ENCODE peak calls at places on chromosomes 6 and 20, in ten cellular contexts. Q is tibial artery; U is CD8-positive, alpha-beta memory T cell; N is uterus; Y is upper lobe of right lung; A is heart left ventricle; E is tibial nerve; C is prostate gland; L is mammary epithelial cell; F is IMR-90. S is an unnamed sample. For H3K4me1, the result is how much of the 10 kb centered on the place peaks cover.

GRCh38 chr20:46900068-46900467 is 5.4 kb downstream of the EYA2 start:
- DNase-seq in Q (no peak), U (no peak), N (no peak), Y (no peak), A (no peak), E (no peak), C (no peak), L (no peak), F (no peak), S (no peak)

GRCh38 chr6:109362102-109362884 is 20.0 kb downstream of the CD164 start:
- DNase-seq in Q (no peak), U (no peak), N (no peak), Y (no peak), A (no peak), E (no peak), C (no peak), L (no peak), F (no peak), S (no peak)

GRCh38 chr6:55250400-55250799 is 76.1 kb downstream of the HCRTR2 start:
- DNase-seq in Q (no peak), U (no peak), N (no peak), Y (no peak), A (no peak), E (no peak), C (no peak), L (no peak), F (no peak), S (no peak)

GRCh38 chr6:37983720-37984501 is 164.4 kb downstream of the ZFAND3 start:
- DNase-seq in Q (no peak), U (no peak), N (no peak), Y (no peak), A (no peak), E (no peak), C (no peak), L (no peak), F (no peak), S (peak)

GRCh38 chr6:68778356-68779020 is 143.4 kb downstream of the ADGRB3 start:
- DNase-seq in Q (no peak), U (no peak), N (no peak), Y (no peak), A (peak), E (no peak), C (no peak), L (no peak), F (peak), S (peak)

GRCh38 chr6:146433881-146434741 is 109.5 kb upstream of the RAB32 start:
- DNase-seq in Q (peak), U (no peak), N (no peak), Y (peak), A (no peak), E (no peak), C (no peak), L (peak), F (no peak), S (no peak)

GRCh38 chr20:63495771-63496403 is 3.0 kb downstream of the EEF1A2 start:
- DNase-seq in Q (peak), U (peak), N (peak), Y (peak), A (peak), E (peak), C (peak), L (peak), F (peak), S (peak)

GRCh38 chr20:56504373-56505005 is 20.1 kb upstream of the FAM209A start:
- DNase-seq in Q (no peak), U (no peak), N (no peak), Y (no peak), A (no peak), E (no peak), C (no peak), L (no peak), F (no peak), S (no peak)

GRCh38 chr6:111813247-111814162 is 59.7 kb downstream of the FYN start:
- DNase-seq in Q (no peak), U (no peak), N (no peak), Y (no peak), A (no peak), E (no peak), C (no peak), L (peak), F (peak), S (no peak)

GRCh38 chr20:37179671-37180524 is 550 bp upstream of the MROH8 start:
- DNase-seq in Q (no peak), U (no peak), N (no peak), Y (no peak), A (no peak), E (no peak), C (no peak), L (peak), F (peak), S (peak)

GRCh38 chr6:170128811-170129681 is 161.8 kb downstream of the DLL1 start:
- DNase-seq in Q (peak), U (peak), N (no peak), Y (peak), A (no peak), E (no peak), C (no peak), L (no peak), F (no peak), S (no peak)

GRCh38 chr6:39530201-39530759 is 194.9 kb downstream of the KIF6 start:
- DNase-seq in Q (no peak), U (no peak), N (peak), Y (no peak), A (no peak), E (peak), C (no peak), L (no peak), F (no peak), S (no peak)

DNA sequence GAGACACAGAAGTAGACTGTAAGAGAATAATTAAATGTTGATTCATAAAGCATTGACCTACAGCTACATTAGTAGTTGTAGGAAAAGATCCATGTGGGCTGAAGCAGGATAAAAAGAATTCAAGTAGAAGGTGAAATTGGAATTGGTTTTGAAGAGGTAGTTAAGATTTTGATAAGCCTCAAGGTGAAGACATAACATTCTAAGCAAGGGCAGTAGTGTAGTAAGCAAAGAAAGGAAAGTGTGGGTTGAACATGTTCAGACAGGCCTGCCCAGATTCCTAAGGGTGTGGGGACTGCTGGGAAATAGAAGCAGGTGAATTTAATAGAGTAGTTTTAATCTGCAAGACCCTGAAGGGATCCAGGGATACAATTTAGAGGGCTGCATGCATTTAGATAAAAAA is 19.0 kb downstream of the TAB2 start:
- DNase-seq in Q (no peak), U (no peak), N (no peak), Y (no peak), A (no peak), E (no peak), C (no peak), L (peak), F (no peak), S (no peak)
- H3K4me1 ChIP-seq in Q (under half), U (half or more), N (under half), Y (half or more), A (half or more), E (half or more), C (under half), L (under half), F (under half), S (under half)

DNA sequence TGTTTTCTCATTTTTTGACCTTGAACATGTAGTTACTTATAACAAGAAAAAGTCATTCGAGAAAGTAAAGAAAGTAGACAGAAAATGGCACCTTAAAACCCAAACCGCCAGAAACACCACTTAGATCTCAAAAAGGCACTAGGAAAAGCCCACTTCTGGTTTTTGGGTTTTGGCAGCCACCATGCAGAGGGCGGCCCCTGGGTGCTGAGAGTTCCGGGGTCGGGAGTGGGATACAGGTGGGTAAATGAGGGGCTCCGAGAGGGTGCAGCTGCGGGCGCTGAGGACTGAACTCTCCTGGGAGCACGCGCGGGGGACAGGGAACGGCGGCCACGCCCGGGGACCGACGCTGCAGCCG is 49.2 kb downstream of the TMEM242 start:
- DNase-seq in Q (no peak), U (no peak), N (no peak), Y (no peak), A (no peak), E (no peak), C (no peak), L (no peak), F (no peak), S (no peak)
- H3K27ac ChIP-seq in Q (peak), U (peak), N (peak), Y (peak), A (peak), E (peak), C (peak), L (no peak), F (no peak), S (peak)

GRCh38 chr6:41577865-41578713 is 31.9 kb downstream of the FOXP4 start:
- DNase-seq in Q (no peak), U (no peak), N (no peak), Y (peak), A (no peak), E (no peak), C (peak), L (peak), F (peak), S (peak)
- H3K4me3 ChIP-seq in Q (no peak), U (no peak), N (no peak), Y (no peak), A (no peak), E (no peak), C (no peak), L (no peak), F (peak), S (no peak)

DNA sequence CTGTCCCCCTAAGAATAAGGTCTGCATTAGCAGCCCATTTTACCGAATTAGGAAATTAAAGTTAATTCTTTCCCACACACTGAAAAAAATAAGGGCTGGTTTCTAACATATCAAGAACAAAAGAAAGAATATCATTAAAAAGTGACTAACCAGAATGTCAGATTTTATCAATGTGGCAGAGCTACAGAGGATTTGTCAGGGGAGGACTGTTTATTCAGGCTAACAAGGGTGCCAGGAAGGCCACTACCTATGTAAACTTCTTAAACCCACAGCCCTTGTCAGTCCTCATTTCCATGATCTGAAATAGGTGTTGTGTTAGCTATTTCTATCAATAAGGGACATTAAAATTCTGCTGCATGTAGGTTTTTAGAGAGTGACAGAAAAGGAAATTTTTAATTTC is 76.4 kb downstream of the BACH2 start:
- DNase-seq in Q (no peak), U (no peak), N (no peak), Y (no peak), A (no peak), E (no peak), C (no peak), L (no peak), F (no peak), S (no peak)
- H3K4me1 ChIP-seq in Q (under half), U (half or more), N (under half), Y (under half), A (under half), E (half or more), C (under half), L (under half), F (under half), S (under half)

GRCh38 chr20:31758521-31758920 is 19.4 kb downstream of the TPX2 start:
- DNase-seq in Q (no peak), U (no peak), N (no peak), Y (no peak), A (no peak), E (no peak), C (no peak), L (no peak), F (peak), S (no peak)
- H3K27ac ChIP-seq in Q (no peak), U (no peak), N (no peak), Y (no peak), A (no peak), E (no peak), C (no peak), L (no peak), F (peak), S (no peak)

GRCh38 chr6:7974553-7974931 is 64.0 kb upstream of the TXNDC5 start:
- DNase-seq in Q (no peak), U (no peak), N (no peak), Y (no peak), A (no peak), E (no peak), C (no peak), L (no peak), F (no peak), S (no peak)
- H3K4me3 ChIP-seq in Q (no peak), U (no peak), N (no peak), Y (no peak), A (no peak), E (no peak), C (no peak), L (no peak), F (no peak), S (no peak)

DNA sequence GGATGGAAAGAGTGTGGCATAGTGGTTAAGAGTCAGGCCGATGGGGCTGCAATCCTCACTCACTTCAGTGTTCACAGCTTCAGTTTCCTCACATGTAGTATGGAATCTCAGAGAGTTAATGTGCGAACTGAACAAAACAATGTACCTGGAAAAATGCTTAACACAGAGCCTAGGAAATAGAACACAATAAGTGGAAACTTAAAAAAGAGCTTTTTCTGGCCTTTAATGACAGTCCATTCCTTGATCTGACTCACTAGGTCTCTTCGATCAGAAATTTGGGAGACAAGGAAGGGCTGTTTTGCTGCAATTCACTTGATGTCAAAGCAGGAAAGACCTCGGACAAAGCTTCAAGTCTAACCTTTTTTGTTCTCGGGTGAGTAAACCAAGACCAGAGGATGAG is 56.1 kb downstream of the KCNB1 start:
- DNase-seq in Q (no peak), U (no peak), N (no peak), Y (no peak), A (no peak), E (no peak), C (no peak), L (no peak), F (no peak), S (no peak)
- H3K4me1 ChIP-seq in Q (under half), U (under half), N (under half), Y (under half), A (under half), E (under half), C (under half), L (under half), F (under half), S (under half)

GRCh38 chr6:7879980-7880717 is 30.4 kb downstream of the TXNDC5 start:
- DNase-seq in Q (no peak), U (no peak), N (no peak), Y (no peak), A (no peak), E (no peak), C (no peak), L (no peak), F (no peak), S (no peak)
- H3K27ac ChIP-seq in Q (no peak), U (no peak), N (no peak), Y (no peak), A (no peak), E (no peak), C (no peak), L (no peak), F (no peak), S (no peak)

DNA sequence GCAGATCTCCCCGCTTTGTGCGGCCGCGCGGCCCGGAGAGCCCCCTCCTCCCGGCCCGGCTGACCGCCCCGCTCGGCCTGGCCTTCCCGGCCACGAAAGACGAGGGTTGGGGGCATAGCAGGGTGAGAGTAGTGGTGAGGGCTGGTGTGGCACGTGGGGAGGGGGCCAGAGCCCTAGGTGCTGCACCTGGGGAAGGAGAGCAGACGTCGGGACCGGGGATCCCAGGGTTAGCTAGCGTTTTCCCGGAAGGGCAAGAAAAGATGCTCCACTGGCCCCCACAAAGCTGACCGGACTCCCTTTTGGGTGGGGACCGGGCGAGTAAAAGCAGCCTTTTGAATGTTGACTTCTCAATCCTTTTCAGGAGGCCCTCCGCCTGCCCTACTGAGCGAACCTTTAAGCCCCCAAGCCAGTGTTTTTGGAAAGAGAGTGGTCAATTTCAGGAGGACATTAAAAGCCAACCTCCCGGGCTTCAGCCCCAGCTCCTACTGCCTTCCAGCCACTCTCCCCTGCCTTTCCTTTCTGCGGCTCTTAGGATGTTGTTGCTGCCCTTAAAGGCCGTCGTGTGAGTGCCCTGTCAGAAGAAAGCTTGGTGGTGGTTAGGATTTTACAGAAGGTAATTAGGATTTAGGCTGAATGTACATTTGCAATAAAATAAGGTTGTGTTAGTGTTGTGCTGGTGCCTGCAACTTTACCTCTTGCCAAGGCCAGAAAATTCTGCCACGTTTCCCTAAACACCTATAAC is 652 bp upstream of the BACH2 start:
- DNase-seq in Q (no peak), U (no peak), N (peak), Y (peak), A (no peak), E (no peak), C (no peak), L (no peak), F (no peak), S (no peak)
- H3K4me3 ChIP-seq in Q (peak), U (no peak), N (peak), Y (peak), A (peak), E (peak), C (peak), L (peak), F (peak), S (peak)

GRCh38 chr6:107348224-107348623 is 111.1 kb downstream of the PDSS2 start:
- DNase-seq in Q (no peak), U (no peak), N (no peak), Y (no peak), A (no peak), E (no peak), C (no peak), L (peak), F (peak), S (no peak)
- H3K4me1 ChIP-seq in Q (under half), U (under half), N (under half), Y (under half), A (under half), E (under half), C (under half), L (under half), F (under half), S (under half)

S was measured in small intestine.